ENCODE peak calls at places on chromosomes 5 and 9, in four cellular contexts. U is HepG2, J is K562, V is GM12878. L is an unnamed sample.

GRCh38 chr5:83368835-83369234 is 102.7 kb upstream of the VCAN start:
- DNase-seq in J (no peak), U (no peak), V (no peak), L (no peak)

GRCh38 chr5:100444961-100445360 is 90.2 kb upstream of the FAM174A start:
- DNase-seq in J (no peak), V (no peak), U (no peak), L (no peak)

GRCh38 chr9:21904776-21905175 is 89.4 kb downstream of the CDKN2A start:
- DNase-seq in J (no peak), V (no peak), U (no peak), L (no peak)

GRCh38 chr9:31597977-31598376 is 786.5 kb upstream of the ACO1 start:
- DNase-seq in J (no peak), U (peak), V (no peak), L (no peak)

GRCh38 chr5:128782446-128782845 is 182.8 kb upstream of the SLC27A6 start:
- DNase-seq in U (no peak), J (no peak), V (no peak), L (no peak)

GRCh38 chr5:65926276-65926761 is at the start of gene ERBIN:
- DNase-seq in V (no peak), J (peak), U (peak), L (peak)

GRCh38 chr5:4700082-4700481 is 440.0 kb upstream of the ADAMTS16 start:
- DNase-seq in U (peak), V (no peak), J (peak), L (peak)

GRCh38 chr5:169701910-169702451 is 64.9 kb downstream of the DOCK2 start:
- DNase-seq in U (no peak), J (peak), V (no peak), L (peak)

GRCh38 chr5:15615859-15616258 is 115.9 kb downstream of the FBXL7 start:
- DNase-seq in J (no peak), V (no peak), U (no peak), L (no peak)

GRCh38 chr5:14742427-14743010 is 78.0 kb downstream of the OTULIN start:
- DNase-seq in U (no peak), V (no peak), J (peak), L (no peak)

GRCh38 chr5:13859285-13859684 is 85.2 kb downstream of the DNAH5 start:
- DNase-seq in U (no peak), J (no peak), V (no peak), L (no peak)

GRCh38 chr5:72018158-72018803 is 89.0 kb upstream of the MAP1B start:
- DNase-seq in J (peak), U (peak), V (peak), L (peak)

GRCh38 chr9:101176384-101176783 is 147.9 kb downstream of the PLPPR1 start:
- DNase-seq in J (peak), U (peak), V (no peak), L (peak)

GRCh38 chr5:41115281-41115680 is 44.1 kb upstream of the MROH2B start:
- DNase-seq in J (no peak), U (no peak), V (no peak), L (no peak)

GRCh38 chr9:134461436-134461982 is 135.3 kb downstream of the RXRA start:
- DNase-seq in U (no peak), J (no peak), V (no peak), L (no peak)

GRCh38 chr5:93433422-93433821 is 147.6 kb downstream of the NR2F1-AS1 start:
- DNase-seq in U (no peak), V (no peak), J (no peak), L (no peak)

GRCh38 chr5:74631088-74631960 is 9.2 kb downstream of the ENC1 start:
- DNase-seq in V (peak), U (no peak), J (peak), L (no peak)

GRCh38 chr5:115671939-115672338 is 46.1 kb upstream of the TMED7 start:
- DNase-seq in J (no peak), U (no peak), V (no peak), L (no peak)

GRCh38 chr5:77844408-77845272 is 68.5 kb upstream of the TBCA start:
- DNase-seq in U (no peak), V (no peak), J (no peak), L (no peak)

DNA sequence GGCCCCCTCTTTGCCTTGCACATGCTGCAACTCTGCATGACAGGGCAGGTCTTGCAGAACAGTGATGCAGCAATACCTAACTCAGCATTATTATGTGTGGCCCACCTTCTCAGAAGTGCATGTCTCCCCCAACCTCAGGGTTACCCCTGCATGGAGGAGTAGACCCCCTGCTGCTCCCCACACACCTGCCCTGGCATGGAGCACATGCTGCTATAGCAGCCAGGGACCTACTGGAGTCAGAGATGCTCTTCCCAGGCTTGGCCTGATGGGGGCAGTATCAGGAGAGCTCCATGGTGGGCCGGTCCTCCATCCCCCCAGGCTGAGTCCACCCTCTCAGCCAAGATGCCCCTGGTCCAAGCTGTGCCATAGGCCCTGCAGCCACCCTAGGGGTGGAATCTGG is 13.2 kb upstream of the BOD1 start:
- DNase-seq in U (no peak), J (peak), V (no peak), L (peak)
- TF ChIP-seq FOXK2 in U (no peak), J (no peak), V (no peak), L (no peak)

DNA sequence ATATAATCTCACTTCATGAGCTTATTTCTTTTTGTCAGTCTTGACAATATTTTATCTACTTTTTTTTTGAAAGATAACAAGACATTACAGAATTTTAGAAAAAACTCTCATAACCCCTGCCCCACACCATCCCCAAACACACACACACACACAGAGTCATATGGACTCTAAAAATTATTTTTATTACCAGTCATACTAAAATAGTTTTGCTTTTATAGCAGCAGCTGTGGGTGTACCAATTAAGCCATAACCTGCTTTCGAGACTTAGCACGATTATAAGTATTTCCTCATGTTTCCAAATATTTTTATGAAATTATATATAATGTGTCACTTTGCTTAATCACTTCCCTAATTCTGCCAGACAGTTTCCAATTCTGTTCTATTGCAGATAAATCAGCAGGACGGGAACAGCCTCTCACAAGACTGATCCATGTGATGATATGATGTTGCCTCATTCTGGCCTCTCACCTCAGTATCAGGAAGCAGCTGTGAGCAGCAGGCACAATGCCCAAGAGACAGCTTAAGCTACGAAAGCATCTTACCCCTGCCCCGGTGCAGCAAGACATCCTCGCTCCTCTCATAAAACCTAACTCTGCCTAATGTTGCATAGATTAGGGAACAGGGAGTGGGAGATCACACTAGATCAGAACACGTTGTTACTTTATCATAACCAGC is 7.0 kb downstream of the PDCL start:
- DNase-seq in U (no peak), V (no peak), J (peak), L (no peak)
- TF ChIP-seq FOXK2 in U (no peak), V (no peak), J (no peak), L (no peak)

GRCh38 chr5:17180957-17181723 is 36.3 kb upstream of the BASP1 start:
- DNase-seq in U (peak), V (no peak), J (peak), L (no peak)
- TF ChIP-seq FOXK2 in U (no peak), V (no peak), J (no peak), L (no peak)

DNA sequence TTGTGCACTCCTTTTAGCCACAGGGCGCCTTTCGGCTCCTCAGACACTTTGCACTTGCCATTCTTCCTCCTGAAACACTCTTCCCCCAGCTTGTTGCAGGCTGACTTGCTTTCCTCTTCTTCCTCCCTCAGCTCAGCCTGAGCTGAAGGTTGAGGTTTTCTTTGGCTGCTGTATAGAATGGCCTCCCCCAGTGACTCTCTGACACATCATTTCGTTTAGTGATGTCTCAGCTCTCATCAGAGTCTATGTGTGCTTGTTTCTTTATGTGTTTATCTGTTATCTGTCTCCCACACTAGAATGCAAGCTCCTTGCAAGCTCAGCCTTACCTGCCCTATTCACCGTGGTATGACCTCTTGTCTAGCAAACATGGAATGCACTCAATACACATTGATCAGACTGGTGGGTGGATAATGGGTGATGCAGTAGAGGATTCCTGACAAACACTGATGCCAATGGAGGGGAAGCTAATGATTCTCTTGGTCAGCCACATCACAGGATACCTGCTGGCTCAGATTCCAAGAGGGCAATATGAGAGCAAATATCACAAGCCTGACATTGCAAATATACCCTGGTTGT is 112.9 kb upstream of the STC2 start:
- DNase-seq in V (no peak), J (no peak), U (no peak), L (no peak)
- TF ChIP-seq FOXK2 in V (no peak), J (no peak), U (no peak), L (no peak)